ENCODE peak calls at places on chromosomes 6 and 20, in four cellular contexts. One of them, this sample, is unnamed.

GRCh38 chr6:78909391-78909790 is 42.0 kb downstream of the IRAK1BP1 start:
- DNase-seq in foreskin keratinocyte: peak
- DNase-seq in fibroblast of lung: peak
- DNase-seq in upper lobe of right lung: no peak
- DNase-seq in this sample: no peak

GRCh38 chr20:16533493-16533892 is 39.8 kb downstream of the KIF16B start:
- DNase-seq in foreskin keratinocyte: no peak
- DNase-seq in fibroblast of lung: peak
- DNase-seq in upper lobe of right lung: no peak
- DNase-seq in this sample: no peak

GRCh38 chr6:17423018-17423417 is 29.6 kb downstream of the CAP2 start:
- DNase-seq in foreskin keratinocyte: no peak
- DNase-seq in fibroblast of lung: no peak
- DNase-seq in upper lobe of right lung: no peak
- DNase-seq in this sample: no peak

GRCh38 chr6:149088361-149088760 is 229.2 kb upstream of the TAB2 start:
- DNase-seq in foreskin keratinocyte: no peak
- DNase-seq in fibroblast of lung: no peak
- DNase-seq in upper lobe of right lung: no peak
- DNase-seq in this sample: no peak

GRCh38 chr6:108452725-108453195 is 108.0 kb upstream of the FOXO3 start:
- DNase-seq in foreskin keratinocyte: no peak
- DNase-seq in fibroblast of lung: no peak
- DNase-seq in upper lobe of right lung: no peak
- DNase-seq in this sample: no peak

GRCh38 chr6:151958332-151958731 is 150.8 kb downstream of the ESR1 start:
- DNase-seq in foreskin keratinocyte: peak
- DNase-seq in fibroblast of lung: no peak
- DNase-seq in upper lobe of right lung: no peak
- DNase-seq in this sample: peak

GRCh38 chr20:12028771-12029170 is 111.1 kb downstream of the BTBD3 start:
- DNase-seq in foreskin keratinocyte: no peak
- DNase-seq in fibroblast of lung: no peak
- DNase-seq in upper lobe of right lung: no peak
- DNase-seq in this sample: no peak

GRCh38 chr6:27518881-27519795 is 46.2 kb upstream of the ZNF184 start:
- DNase-seq in foreskin keratinocyte: peak
- DNase-seq in fibroblast of lung: peak
- DNase-seq in upper lobe of right lung: peak
- DNase-seq in this sample: peak

GRCh38 chr6:158622545-158623190 is 21.9 kb downstream of the DYNLT1 start:
- DNase-seq in foreskin keratinocyte: no peak
- DNase-seq in fibroblast of lung: no peak
- DNase-seq in upper lobe of right lung: no peak
- DNase-seq in this sample: no peak

GRCh38 chr6:11632231-11632630 is 94.7 kb downstream of the TMEM170B start:
- DNase-seq in foreskin keratinocyte: peak
- DNase-seq in fibroblast of lung: no peak
- DNase-seq in upper lobe of right lung: no peak
- DNase-seq in this sample: no peak

GRCh38 chr6:123338394-123338793 is 298.4 kb downstream of the TRDN start:
- DNase-seq in foreskin keratinocyte: no peak
- DNase-seq in fibroblast of lung: no peak
- DNase-seq in upper lobe of right lung: no peak
- DNase-seq in this sample: no peak

GRCh38 chr6:157953580-157954091 is 28.0 kb upstream of the SYNJ2 start:
- DNase-seq in foreskin keratinocyte: no peak
- DNase-seq in fibroblast of lung: no peak
- DNase-seq in upper lobe of right lung: no peak
- DNase-seq in this sample: no peak

GRCh38 chr6:154590770-154591169 is 80.3 kb upstream of the CNKSR3 start:
- DNase-seq in foreskin keratinocyte: no peak
- DNase-seq in fibroblast of lung: no peak
- DNase-seq in upper lobe of right lung: no peak
- DNase-seq in this sample: no peak

GRCh38 chr6:31575335-31575901 is at the start of gene TNF:
- DNase-seq in foreskin keratinocyte: peak
- DNase-seq in fibroblast of lung: no peak
- DNase-seq in upper lobe of right lung: peak
- DNase-seq in this sample: no peak

GRCh38 chr20:25071722-25072121 is 10.2 kb downstream of the VSX1 start:
- DNase-seq in foreskin keratinocyte: no peak
- DNase-seq in fibroblast of lung: no peak
- DNase-seq in upper lobe of right lung: peak
- DNase-seq in this sample: no peak

GRCh38 chr6:76330031-76330430 is 257.6 kb upstream of the IMPG1 start:
- DNase-seq in foreskin keratinocyte: no peak
- DNase-seq in fibroblast of lung: no peak
- DNase-seq in upper lobe of right lung: no peak
- DNase-seq in this sample: no peak

GRCh38 chr20:21133917-21134622 is 8.2 kb downstream of the KIZ start:
- DNase-seq in foreskin keratinocyte: no peak
- DNase-seq in fibroblast of lung: no peak
- DNase-seq in upper lobe of right lung: no peak
- DNase-seq in this sample: no peak

GRCh38 chr20:8209061-8209460 is 77.0 kb downstream of the PLCB1 start:
- DNase-seq in foreskin keratinocyte: no peak
- DNase-seq in fibroblast of lung: no peak
- DNase-seq in upper lobe of right lung: no peak
- DNase-seq in this sample: no peak

GRCh38 chr20:23507346-23507745 is 16.4 kb downstream of the CST8 start:
- DNase-seq in foreskin keratinocyte: no peak
- DNase-seq in fibroblast of lung: no peak
- DNase-seq in upper lobe of right lung: no peak
- DNase-seq in this sample: no peak

GRCh38 chr20:52943185-52943841 is 28.8 kb upstream of the TSHZ2 start:
- DNase-seq in foreskin keratinocyte: peak
- DNase-seq in fibroblast of lung: peak
- DNase-seq in upper lobe of right lung: no peak
- DNase-seq in this sample: no peak

GRCh38 chr6:41033776-41034175 is 5.2 kb downstream of the UNC5CL start:
- DNase-seq in foreskin keratinocyte: no peak
- DNase-seq in fibroblast of lung: no peak
- DNase-seq in upper lobe of right lung: no peak
- DNase-seq in this sample: no peak

GRCh38 chr6:10375391-10375969 is 39.4 kb downstream of the TFAP2A start:
- DNase-seq in foreskin keratinocyte: no peak
- DNase-seq in fibroblast of lung: no peak
- DNase-seq in upper lobe of right lung: no peak
- DNase-seq in this sample: no peak

GRCh38 chr6:63537126-63537958 is 34.9 kb upstream of the LOC128125822 start:
- DNase-seq in foreskin keratinocyte: peak
- DNase-seq in fibroblast of lung: no peak
- DNase-seq in upper lobe of right lung: no peak
- DNase-seq in this sample: no peak

DNA sequence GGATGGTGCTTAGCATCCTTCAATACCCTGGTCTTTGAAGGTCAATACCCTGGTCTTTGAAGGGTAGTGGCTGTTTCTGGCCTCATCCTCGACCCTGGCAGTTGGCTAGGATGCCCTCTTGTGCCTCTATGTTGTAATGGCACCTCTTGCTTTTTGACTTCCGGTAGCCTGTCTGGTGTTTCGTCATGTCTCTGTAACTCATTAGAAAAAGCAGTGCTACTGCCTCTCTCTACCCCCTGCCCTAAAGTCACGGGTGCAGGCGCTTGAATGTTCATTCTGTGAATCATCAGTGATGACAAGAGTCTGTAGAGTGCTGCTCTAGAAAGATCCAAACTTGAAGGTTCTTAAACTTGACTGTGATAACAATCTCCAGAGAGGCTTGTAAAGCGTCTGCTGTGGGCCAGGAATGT is 28.3 kb downstream of the RSPO4 start:
- DNase-seq in foreskin keratinocyte: peak
- DNase-seq in fibroblast of lung: peak
- DNase-seq in upper lobe of right lung: no peak
- DNase-seq in this sample: no peak
- TF ChIP-seq CTCF in foreskin keratinocyte: peak
- TF ChIP-seq CTCF in fibroblast of lung: peak
- TF ChIP-seq CTCF in upper lobe of right lung: peak
- TF ChIP-seq CTCF in this sample: peak

GRCh38 chr20:63212393-63212730 is 3.6 kb downstream of the YTHDF1 start:
- DNase-seq in foreskin keratinocyte: no peak
- DNase-seq in fibroblast of lung: no peak
- DNase-seq in upper lobe of right lung: no peak
- DNase-seq in this sample: no peak
- TF ChIP-seq CTCF in foreskin keratinocyte: no peak
- TF ChIP-seq CTCF in fibroblast of lung: no peak
- TF ChIP-seq CTCF in upper lobe of right lung: no peak
- TF ChIP-seq CTCF in this sample: no peak

GRCh38 chr6:145507251-145507650 is 228.1 kb downstream of the EPM2A start:
- DNase-seq in foreskin keratinocyte: no peak
- DNase-seq in fibroblast of lung: no peak
- DNase-seq in upper lobe of right lung: no peak
- DNase-seq in this sample: no peak

GRCh38 chr6:145502417-145502816 is 232.9 kb downstream of the EPM2A start:
- DNase-seq in foreskin keratinocyte: peak
- DNase-seq in fibroblast of lung: no peak
- DNase-seq in upper lobe of right lung: no peak
- DNase-seq in this sample: no peak

GRCh38 chr6:145506554-145506953 is 228.8 kb downstream of the EPM2A start:
- DNase-seq in foreskin keratinocyte: no peak
- DNase-seq in fibroblast of lung: no peak
- DNase-seq in upper lobe of right lung: no peak
- DNase-seq in this sample: no peak

DNA sequence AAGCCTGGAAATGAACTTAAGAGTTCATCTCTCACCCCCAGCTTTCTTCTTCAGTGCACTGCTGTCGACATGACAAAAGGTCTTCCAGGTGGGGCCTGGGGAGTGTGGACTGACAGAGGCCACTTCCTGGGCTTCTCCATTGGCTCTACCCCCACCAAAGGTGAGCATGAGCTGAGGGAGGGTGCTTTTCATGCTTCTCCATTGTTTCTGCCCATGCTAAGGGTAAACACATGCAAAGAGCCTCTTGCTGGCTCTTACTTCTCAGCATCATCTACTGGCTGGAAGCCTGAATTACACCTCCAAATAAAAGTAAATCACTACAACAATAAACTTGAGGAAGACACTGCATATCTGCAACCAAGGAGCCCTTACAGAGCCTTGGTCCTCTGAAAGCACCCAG is 227.2 kb downstream of the EPM2A start:
- DNase-seq in foreskin keratinocyte: no peak
- DNase-seq in fibroblast of lung: no peak
- DNase-seq in upper lobe of right lung: no peak
- DNase-seq in this sample: no peak
- TF ChIP-seq CTCF in foreskin keratinocyte: peak
- TF ChIP-seq CTCF in fibroblast of lung: no peak
- TF ChIP-seq CTCF in upper lobe of right lung: no peak
- TF ChIP-seq CTCF in this sample: peak

DNA sequence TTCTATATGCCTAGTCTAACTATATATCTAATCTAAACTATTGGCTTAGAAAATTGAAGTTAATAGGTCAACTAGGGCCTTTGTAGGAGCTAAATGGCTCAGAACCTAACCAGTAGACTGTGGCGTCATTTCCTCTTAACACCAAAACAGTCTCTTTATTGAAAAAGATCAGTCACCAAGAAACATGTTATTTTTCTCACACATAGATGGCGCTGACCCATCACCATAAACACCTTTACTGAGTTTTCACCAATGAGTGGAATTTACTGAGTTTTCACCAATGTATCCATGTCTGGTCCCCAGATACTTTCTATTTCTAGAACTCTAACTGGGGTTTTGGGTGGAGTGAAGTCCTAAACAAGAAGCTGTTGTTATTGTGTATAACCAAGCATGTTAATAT is 636.0 kb downstream of the BCKDHB start:
- DNase-seq in foreskin keratinocyte: peak
- DNase-seq in fibroblast of lung: peak
- DNase-seq in upper lobe of right lung: no peak
- DNase-seq in this sample: no peak
- TF ChIP-seq CTCF in foreskin keratinocyte: peak
- TF ChIP-seq CTCF in fibroblast of lung: peak
- TF ChIP-seq CTCF in upper lobe of right lung: peak
- TF ChIP-seq CTCF in this sample: peak

DNA sequence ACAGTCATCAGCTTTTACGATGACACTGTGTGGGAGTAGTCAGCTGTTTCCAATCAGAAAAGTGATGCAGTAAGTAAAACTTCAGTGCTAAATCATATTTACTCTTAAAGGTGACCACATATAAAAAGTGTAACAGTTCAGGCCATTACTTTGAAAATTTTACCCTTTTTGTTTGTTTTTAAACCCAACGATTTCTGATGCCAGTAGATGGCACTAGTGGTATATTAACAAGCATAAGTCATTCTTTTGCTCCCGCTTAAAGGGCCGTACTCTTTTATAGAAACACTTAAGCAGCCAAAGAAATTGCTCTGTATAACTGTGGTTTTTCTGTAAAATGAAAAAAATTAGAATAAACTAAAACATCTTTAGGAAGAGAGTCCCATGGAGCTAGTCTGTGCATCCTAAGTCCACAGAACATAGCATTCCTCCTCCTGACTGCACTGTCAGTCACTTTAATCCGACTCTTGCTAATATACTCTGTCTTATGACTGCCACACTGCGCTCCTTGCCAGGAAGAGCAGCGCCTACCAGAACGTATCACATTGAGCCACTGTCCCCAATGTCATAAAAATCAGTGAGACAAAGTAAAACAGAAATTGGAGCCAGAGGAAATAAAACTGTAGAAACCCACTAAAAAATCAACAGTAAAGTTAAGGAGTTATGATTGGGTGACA is 25.1 kb downstream of the HEBP2 start:
- DNase-seq in foreskin keratinocyte: peak
- DNase-seq in fibroblast of lung: peak
- DNase-seq in upper lobe of right lung: no peak
- DNase-seq in this sample: peak
- TF ChIP-seq CTCF in foreskin keratinocyte: peak
- TF ChIP-seq CTCF in fibroblast of lung: peak
- TF ChIP-seq CTCF in upper lobe of right lung: peak
- TF ChIP-seq CTCF in this sample: peak

GRCh38 chr6:102798631-102799030 is 1405.1 kb downstream of the GRIK2 start:
- DNase-seq in foreskin keratinocyte: no peak
- DNase-seq in fibroblast of lung: no peak
- DNase-seq in upper lobe of right lung: peak
- DNase-seq in this sample: no peak
- TF ChIP-seq CTCF in foreskin keratinocyte: no peak
- TF ChIP-seq CTCF in fibroblast of lung: no peak
- TF ChIP-seq CTCF in upper lobe of right lung: no peak
- TF ChIP-seq CTCF in this sample: peak

DNA sequence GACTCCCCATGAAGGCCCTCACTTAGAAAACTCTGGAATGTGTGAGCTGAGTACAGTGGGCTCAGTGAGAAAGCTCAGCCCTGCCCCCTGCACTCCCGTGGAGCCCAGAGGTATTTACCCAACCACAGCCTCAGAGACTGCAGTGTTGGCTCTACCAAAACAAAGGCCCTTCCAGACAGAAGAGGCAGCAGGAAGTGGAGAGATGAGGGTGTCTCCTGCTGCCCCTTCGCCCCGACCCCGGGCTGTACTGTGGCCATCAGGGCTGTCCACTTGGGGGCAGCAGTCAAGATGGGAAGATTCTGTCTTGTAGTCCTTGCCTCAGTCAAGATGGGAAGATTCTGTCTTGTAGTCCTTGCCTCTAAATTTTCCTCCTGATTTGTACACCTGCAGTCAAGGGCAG is 341.3 kb downstream of the TAF4 start:
- DNase-seq in foreskin keratinocyte: no peak
- DNase-seq in fibroblast of lung: no peak
- DNase-seq in upper lobe of right lung: no peak
- DNase-seq in this sample: no peak
- TF ChIP-seq CTCF in foreskin keratinocyte: peak
- TF ChIP-seq CTCF in fibroblast of lung: peak
- TF ChIP-seq CTCF in upper lobe of right lung: peak
- TF ChIP-seq CTCF in this sample: peak

This sample was measured in kidney epithelial cell.